ENCODE peak calls at places on chromosomes 13 and 19, in six cellular contexts. F, X, C, W, B and K are unnamed samples.

GRCh38 chr19:31372245-31372781 is 23.1 kb upstream of the TSHZ3 start:
- DNase-seq in F (no peak), X (no peak), C (peak), W (no peak), B (no peak), K (no peak)

GRCh38 chr13:20127563-20128458 is 33.0 kb downstream of the GJA3 start:
- DNase-seq in F (peak), X (no peak), C (peak), W (no peak), B (no peak), K (no peak)

GRCh38 chr19:55600336-55601028 is 394 bp downstream of the ZNF524 start:
- DNase-seq in F (no peak), X (no peak), C (no peak), W (no peak), B (no peak), K (no peak)

GRCh38 chr13:43864921-43865320 is 14.6 kb downstream of the CCDC122 start:
- DNase-seq in F (no peak), X (no peak), C (no peak), W (no peak), B (no peak), K (no peak)

GRCh38 chr19:10113964-10114650 is 2.6 kb downstream of the P2RY11 start:
- DNase-seq in F (no peak), X (no peak), C (no peak), W (no peak), B (no peak), K (no peak)

GRCh38 chr19:3403489-3404323 is 37.3 kb downstream of the NFIC start:
- DNase-seq in F (peak), X (peak), C (peak), W (no peak), B (no peak), K (no peak)

GRCh38 chr13:100773923-100774641 is 99.5 kb upstream of the TMTC4 start:
- DNase-seq in F (no peak), X (no peak), C (no peak), W (no peak), B (no peak), K (no peak)

GRCh38 chr19:12952488-12953455 is 4.3 kb downstream of the GADD45GIP1 start:
- DNase-seq in F (peak), X (no peak), C (peak), W (no peak), B (no peak), K (no peak)

GRCh38 chr13:76289558-76289957 is 596.6 kb downstream of the KCTD12 start:
- DNase-seq in F (no peak), X (no peak), C (no peak), W (no peak), B (no peak), K (no peak)

GRCh38 chr19:14116918-14117578 is 514 bp downstream of the PRKACA start:
- DNase-seq in F (no peak), X (no peak), C (no peak), W (no peak), B (no peak), K (no peak)

GRCh38 chr13:50842711-50843255 is 709 bp downstream of the DLEU7 start:
- DNase-seq in F (no peak), X (no peak), C (no peak), W (no peak), B (no peak), K (no peak)

GRCh38 chr13:38707433-38707832 is 20.6 kb downstream of the FREM2 start:
- DNase-seq in F (no peak), X (no peak), C (no peak), W (no peak), B (no peak), K (no peak)

GRCh38 chr13:105167385-105167784 is 1368.1 kb downstream of the EFNB2 start:
- DNase-seq in F (no peak), X (no peak), C (no peak), W (no peak), B (no peak), K (no peak)

GRCh38 chr13:97226788-97227627 is 4.9 kb downstream of the MBNL2 start:
- DNase-seq in F (no peak), X (no peak), C (no peak), W (no peak), B (no peak), K (no peak)

GRCh38 chr13:61756031-61756430 is 340.4 kb upstream of the PCDH20 start:
- DNase-seq in F (no peak), X (no peak), C (no peak), W (no peak), B (no peak), K (no peak)

GRCh38 chr19:5147971-5148793 is 179.3 kb downstream of the KDM4B start:
- DNase-seq in F (no peak), X (no peak), C (peak), W (no peak), B (no peak), K (no peak)

GRCh38 chr19:42555317-42555716 is 27.0 kb upstream of the CEACAM1 start:
- DNase-seq in F (no peak), X (no peak), C (peak), W (no peak), B (no peak), K (no peak)

GRCh38 chr13:53058077-53058660 is 29.6 kb downstream of the OLFM4 start:
- DNase-seq in F (no peak), X (no peak), C (no peak), W (no peak), B (no peak), K (no peak)

GRCh38 chr13:99871249-99871898 is 100.2 kb downstream of the ZIC5 start:
- DNase-seq in F (no peak), X (no peak), C (no peak), W (no peak), B (no peak), K (no peak)

GRCh38 chr19:3655402-3656072 is 28.9 kb upstream of the CACTIN start:
- DNase-seq in F (peak), X (no peak), C (peak), W (no peak), B (peak), K (no peak)

GRCh38 chr13:74187564-74187963 is 53.4 kb upstream of the KLF12 start:
- DNase-seq in F (peak), X (no peak), C (no peak), W (no peak), B (peak), K (no peak)

GRCh38 chr13:98749501-98749900 is 3.0 kb downstream of the SLC15A1 start:
- DNase-seq in F (peak), X (no peak), C (peak), W (no peak), B (no peak), K (no peak)

GRCh38 chr13:101209206-101209893 is 207.0 kb downstream of the NALCN start:
- DNase-seq in F (no peak), X (no peak), C (no peak), W (no peak), B (no peak), K (no peak)

GRCh38 chr19:8512991-8513686 is 828 bp downstream of the ZNF414 start:
- DNase-seq in F (no peak), X (no peak), C (no peak), W (no peak), B (no peak), K (no peak)

GRCh38 chr13:94344126-94344863 is 135.2 kb downstream of the DCT start:
- DNase-seq in F (peak), X (no peak), C (peak), W (no peak), B (no peak), K (no peak)

GRCh38 chr13:94342436-94343242 is 136.8 kb downstream of the DCT start:
- DNase-seq in F (peak), X (no peak), C (peak), W (no peak), B (no peak), K (no peak)

GRCh38 chr13:94343243-94343585 is 136.3 kb downstream of the DCT start:
- DNase-seq in F (peak), X (no peak), C (peak), W (no peak), B (no peak), K (no peak)

GRCh38 chr13:94346261-94347019 is 133.0 kb downstream of the DCT start:
- DNase-seq in F (no peak), X (no peak), C (no peak), W (no peak), B (no peak), K (no peak)

GRCh38 chr13:94345374-94346195 is 133.9 kb downstream of the DCT start:
- DNase-seq in F (peak), X (no peak), C (peak), W (no peak), B (no peak), K (no peak)
- TF ChIP-seq CTCF in F (peak), X (no peak), C (peak), W (peak), B (no peak), K (no peak)

DNA sequence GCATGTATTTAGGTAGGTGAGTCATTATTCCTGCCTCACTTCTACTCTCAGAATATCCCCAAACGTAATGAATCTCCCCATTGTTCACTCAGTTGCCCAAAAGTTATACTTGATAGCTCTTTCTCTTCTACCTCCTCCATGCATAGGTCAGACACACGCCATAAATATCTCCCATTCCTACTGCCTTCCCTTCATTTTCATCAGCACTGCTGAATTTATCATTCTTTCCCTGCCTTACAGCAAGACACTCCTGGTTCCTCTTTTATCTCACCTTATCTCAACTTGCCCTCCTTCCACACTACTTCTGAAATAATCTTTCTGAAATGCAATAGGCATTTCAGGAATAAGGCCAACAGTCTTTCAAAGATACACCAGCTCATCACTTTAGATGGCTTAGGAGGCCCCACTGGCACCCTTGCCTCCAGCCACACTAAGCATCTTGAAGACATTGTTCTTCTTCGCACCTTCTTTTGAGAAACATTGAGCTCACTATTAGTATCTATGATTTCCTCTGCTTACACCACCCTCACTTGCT is 333.9 kb downstream of the MYO16 start:
- DNase-seq in F (no peak), X (no peak), C (no peak), W (no peak), B (no peak), K (no peak)
- TF ChIP-seq CTCF in F (no peak), X (no peak), C (no peak), W (no peak), B (no peak), K (no peak)

DNA sequence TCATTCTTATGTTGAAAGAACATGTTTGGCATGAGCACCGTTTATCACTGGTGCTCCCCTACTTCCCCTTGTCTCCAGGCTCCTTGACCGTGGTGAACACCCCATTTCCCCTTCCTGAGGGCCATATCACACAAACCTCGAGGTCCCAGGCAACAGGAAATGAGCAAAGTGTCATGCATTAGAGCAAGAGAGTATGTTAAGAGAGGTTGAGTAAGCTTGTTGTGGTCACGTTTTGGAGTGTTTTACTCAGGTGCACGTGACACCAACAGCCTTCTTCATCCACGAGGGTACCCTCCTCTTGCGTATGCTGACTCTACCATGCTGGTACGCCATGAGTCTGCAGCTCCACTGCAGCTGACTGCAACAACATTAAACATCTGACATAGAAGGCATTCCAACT is 482.2 kb upstream of the NBEA start:
- DNase-seq in F (peak), X (no peak), C (no peak), W (no peak), B (no peak), K (no peak)
- TF ChIP-seq CTCF in F (no peak), X (no peak), C (no peak), W (no peak), B (no peak), K (no peak)

GRCh38 chr19:18160792-18161690 is 8.1 kb downstream of the PIK3R2 start:
- DNase-seq in F (peak), X (peak), C (peak), W (no peak), B (no peak), K (peak)
- TF ChIP-seq CTCF in F (peak), X (peak), C (peak), W (peak), B (peak), K (peak)

GRCh38 chr19:29745253-29745652 is 30.2 kb upstream of the C19orf12 start:
- DNase-seq in F (no peak), X (no peak), C (peak), W (no peak), B (no peak), K (no peak)
- TF ChIP-seq CTCF in F (peak), X (no peak), C (peak), W (peak), B (no peak), K (no peak)

GRCh38 chr13:45817833-45818232 is 33.7 kb downstream of the SIAH3 start:
- DNase-seq in F (no peak), X (no peak), C (peak), W (no peak), B (no peak), K (no peak)
- TF ChIP-seq CTCF in F (no peak), X (no peak), C (peak), W (peak), B (peak), K (no peak)

DNA sequence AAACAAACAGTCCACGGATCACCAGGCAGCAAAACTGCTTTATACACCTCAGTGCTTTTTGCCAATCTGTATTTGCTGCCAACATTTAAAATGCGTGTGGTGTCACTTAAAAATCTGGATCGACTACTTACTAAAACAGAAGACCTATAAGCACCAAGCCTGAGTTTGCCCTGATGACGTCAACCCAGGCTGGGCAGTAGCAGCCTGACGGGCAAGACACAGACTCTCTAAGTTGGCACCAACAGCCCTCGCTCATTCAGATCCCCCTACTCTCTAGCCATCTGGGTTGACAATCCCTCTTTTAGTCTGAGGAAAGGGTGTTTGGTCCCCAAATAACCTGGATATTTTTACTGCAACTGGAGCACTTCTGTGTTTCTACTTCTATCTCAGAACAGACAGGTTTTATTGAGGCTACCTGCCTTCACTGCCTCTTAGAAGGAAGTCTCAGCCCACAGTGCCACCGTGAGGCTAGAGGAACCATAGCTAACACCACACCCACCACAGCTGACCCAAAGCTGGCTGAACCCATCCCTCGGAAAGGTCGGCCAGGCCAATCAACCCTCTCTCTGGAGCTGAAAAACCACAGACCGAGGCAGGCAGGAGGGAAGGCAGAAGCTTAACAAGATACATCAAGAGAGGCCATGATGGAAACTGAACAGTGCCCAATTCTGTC is 6.9 kb downstream of the SUGP2 start:
- DNase-seq in F (no peak), X (no peak), C (peak), W (no peak), B (no peak), K (no peak)
- TF ChIP-seq CTCF in F (no peak), X (no peak), C (peak), W (peak), B (peak), K (no peak)

DNA sequence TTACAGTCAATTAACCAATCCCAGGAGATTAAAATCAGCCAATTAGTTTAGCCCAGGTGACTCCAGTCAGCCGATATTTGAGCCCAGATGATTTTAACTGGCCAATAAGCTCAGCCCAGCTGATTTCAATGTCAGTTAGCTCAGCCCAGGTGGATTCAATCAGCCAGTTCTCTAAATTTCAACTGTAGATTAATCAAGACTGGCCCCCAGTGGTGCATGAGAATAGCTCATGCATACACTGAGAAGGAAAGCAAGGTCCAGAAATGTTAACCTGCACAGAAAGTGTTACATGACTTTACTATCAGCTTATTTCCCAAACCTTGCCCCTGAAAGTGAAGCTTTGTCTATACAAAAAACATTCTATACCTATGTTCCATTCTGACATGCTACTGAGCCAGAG is 55.4 kb upstream of the ZNF724 start:
- DNase-seq in F (no peak), X (no peak), C (peak), W (no peak), B (no peak), K (no peak)
- TF ChIP-seq CTCF in F (no peak), X (no peak), C (peak), W (peak), B (no peak), K (no peak)

GRCh38 chr19:52690395-52691214 is 44.2 kb downstream of the ZNF611 start:
- DNase-seq in F (peak), X (peak), C (peak), W (peak), B (peak), K (peak)
- TF ChIP-seq CTCF in F (peak), X (no peak), C (no peak), W (no peak), B (no peak), K (peak)

GRCh38 chr13:112065867-112066623 is 904 bp upstream of the SOX1 start:
- DNase-seq in F (no peak), X (no peak), C (no peak), W (no peak), B (no peak), K (no peak)
- TF ChIP-seq CTCF in F (no peak), X (no peak), C (no peak), W (no peak), B (no peak), K (no peak)